ENCODE peak calls at places on chromosomes 13 and 19, in four cellular contexts. B is left lung, W is HCT116, G is progenitor cell of endocrine pancreas. A is an unnamed sample.

GRCh38 chr13:49530452-49530851 is 34.7 kb downstream of the PHF11 start:
- DNase-seq in G (no peak), B (no peak), W (no peak), A (no peak)

GRCh38 chr13:44516771-44517170 is 59.4 kb downstream of the TSC22D1 start:
- DNase-seq in G (no peak), B (no peak), W (peak), A (no peak)

GRCh38 chr13:85544756-85545155 is 254.5 kb downstream of the SLITRK6 start:
- DNase-seq in W (no peak), G (no peak), B (no peak), A (no peak)

GRCh38 chr19:1283207-1283916 is 2.3 kb upstream of the EFNA2 start:
- DNase-seq in G (no peak), B (no peak), W (no peak), A (no peak)

GRCh38 chr13:95275322-95276118 is 25.7 kb downstream of the ABCC4 start:
- DNase-seq in W (no peak), B (no peak), G (no peak), A (no peak)

GRCh38 chr19:858868-859843 is at the start of gene CFD:
- DNase-seq in W (no peak), G (no peak), B (peak), A (peak)

GRCh38 chr13:65555973-65556372 is 1674.2 kb downstream of the PCDH9 start:
- DNase-seq in B (no peak), W (no peak), G (no peak), A (no peak)

GRCh38 chr19:55549500-55550320 is 4.4 kb upstream of the SBK3 start:
- DNase-seq in W (peak), G (no peak), B (no peak), A (no peak)

GRCh38 chr19:38047048-38047435 is 140.0 kb downstream of the SIPA1L3 start:
- DNase-seq in B (no peak), W (no peak), G (no peak), A (no peak)

GRCh38 chr13:35092251-35092650 is 150.2 kb downstream of the NBEA start:
- DNase-seq in W (no peak), G (no peak), B (no peak), A (no peak)

GRCh38 chr13:62185631-62186256 is 770.1 kb upstream of the PCDH20 start:
- DNase-seq in G (no peak), B (no peak), W (no peak), A (no peak)

GRCh38 chr13:27250833-27251165 is 559 bp upstream of the RPL21 start:
- DNase-seq in G (no peak), W (no peak), B (no peak), A (no peak)

GRCh38 chr19:3194063-3194702 is 8.5 kb downstream of the NCLN start:
- DNase-seq in G (no peak), B (no peak), W (no peak), A (no peak)

GRCh38 chr13:91346848-91347211 is 657 bp upstream of the MIR17HG start:
- DNase-seq in B (peak), W (no peak), G (peak), A (no peak)

GRCh38 chr13:109100705-109101104 is 471.3 kb downstream of the MYO16 start:
- DNase-seq in W (no peak), B (no peak), G (no peak), A (no peak)

GRCh38 chr13:50129923-50130685 is 114.9 kb downstream of the KCNRG start:
- DNase-seq in G (no peak), W (no peak), B (no peak), A (peak)

GRCh38 chr19:29337029-29337428 is 124.1 kb upstream of the UQCRFS1 start:
- DNase-seq in G (no peak), B (no peak), W (no peak), A (no peak)

GRCh38 chr19:16338470-16339360 is 14.1 kb downstream of the KLF2 start:
- DNase-seq in G (no peak), W (peak), B (peak), A (peak)

GRCh38 chr13:74346960-74347359 is 212.8 kb upstream of the KLF12 start:
- DNase-seq in B (no peak), W (no peak), G (no peak), A (no peak)

GRCh38 chr13:96796234-96796633 is 198.0 kb downstream of the OXGR1 start:
- DNase-seq in G (no peak), B (no peak), W (no peak), A (no peak)
- TF ChIP-seq CTCF in G (peak), B (no peak), W (peak), A (no peak)

GRCh38 chr19:41638624-41639023 is 11.8 kb upstream of the CEACAM4 start:
- DNase-seq in B (no peak), W (no peak), G (no peak), A (peak)
- TF ChIP-seq CTCF in B (no peak), W (no peak), G (no peak), A (no peak)

DNA sequence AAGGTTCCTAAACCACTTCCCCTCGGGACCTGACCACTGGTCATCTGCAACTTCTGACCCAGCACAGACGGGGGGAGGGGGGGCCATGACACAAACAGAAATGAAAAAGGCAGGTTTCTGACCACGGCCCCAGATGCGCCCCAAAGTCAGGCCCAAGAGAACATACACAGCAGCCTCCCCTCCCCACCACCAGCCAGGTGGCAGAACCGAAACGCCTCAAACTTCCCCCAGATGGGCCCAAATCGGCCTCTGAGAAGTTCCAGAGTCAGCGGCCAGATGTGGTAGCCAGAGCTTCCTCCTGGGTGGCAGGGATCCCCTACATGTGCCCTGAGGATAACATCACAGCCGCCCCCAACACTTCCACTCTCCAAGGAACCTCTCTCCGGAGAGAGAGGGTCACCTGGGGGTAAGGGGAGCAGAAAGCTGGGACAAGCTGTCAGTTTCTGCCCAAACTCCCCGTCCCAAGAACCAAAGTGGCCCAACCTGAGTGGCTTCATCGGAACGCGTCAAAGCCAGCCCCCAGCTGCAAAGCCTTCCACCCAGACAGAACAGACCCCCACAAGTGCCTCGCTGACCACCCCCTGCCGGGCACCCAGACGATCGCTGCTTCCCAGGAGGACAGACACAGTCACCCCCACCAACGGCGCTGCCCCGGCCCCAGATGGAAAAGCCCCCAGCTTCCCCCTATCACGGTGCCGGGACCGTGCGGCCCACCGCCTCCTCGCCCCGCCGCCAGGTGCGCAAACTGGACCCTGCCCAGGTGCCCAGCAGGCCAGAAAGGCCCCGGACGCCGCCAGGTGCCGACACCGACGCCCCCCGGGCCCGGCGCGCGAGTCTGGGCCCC is 800 bp downstream of the ELL start:
- DNase-seq in G (no peak), B (peak), W (no peak), A (peak)
- TF ChIP-seq CTCF in G (peak), B (no peak), W (no peak), A (no peak)

DNA sequence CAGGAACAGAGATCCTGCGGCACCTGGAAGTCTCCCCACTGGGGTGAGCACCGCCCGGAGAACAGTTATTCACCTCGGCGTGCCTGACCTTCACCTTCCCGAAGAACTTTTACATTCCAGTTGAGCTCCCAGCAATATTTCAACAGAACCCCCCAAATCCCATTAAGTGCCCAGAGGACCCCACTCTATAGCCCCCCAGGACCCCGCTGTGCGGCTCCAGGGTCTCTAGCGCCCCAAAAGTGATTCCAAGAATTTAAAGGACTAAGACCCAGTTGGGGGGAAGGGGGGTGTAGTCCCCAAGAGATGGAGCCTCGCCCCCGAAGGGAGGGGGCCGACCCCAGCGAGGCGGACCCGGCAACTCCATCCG is 480 bp downstream of the GPR108 start:
- DNase-seq in B (no peak), G (no peak), W (no peak), A (no peak)
- TF ChIP-seq CTCF in B (no peak), G (peak), W (no peak), A (no peak)

DNA sequence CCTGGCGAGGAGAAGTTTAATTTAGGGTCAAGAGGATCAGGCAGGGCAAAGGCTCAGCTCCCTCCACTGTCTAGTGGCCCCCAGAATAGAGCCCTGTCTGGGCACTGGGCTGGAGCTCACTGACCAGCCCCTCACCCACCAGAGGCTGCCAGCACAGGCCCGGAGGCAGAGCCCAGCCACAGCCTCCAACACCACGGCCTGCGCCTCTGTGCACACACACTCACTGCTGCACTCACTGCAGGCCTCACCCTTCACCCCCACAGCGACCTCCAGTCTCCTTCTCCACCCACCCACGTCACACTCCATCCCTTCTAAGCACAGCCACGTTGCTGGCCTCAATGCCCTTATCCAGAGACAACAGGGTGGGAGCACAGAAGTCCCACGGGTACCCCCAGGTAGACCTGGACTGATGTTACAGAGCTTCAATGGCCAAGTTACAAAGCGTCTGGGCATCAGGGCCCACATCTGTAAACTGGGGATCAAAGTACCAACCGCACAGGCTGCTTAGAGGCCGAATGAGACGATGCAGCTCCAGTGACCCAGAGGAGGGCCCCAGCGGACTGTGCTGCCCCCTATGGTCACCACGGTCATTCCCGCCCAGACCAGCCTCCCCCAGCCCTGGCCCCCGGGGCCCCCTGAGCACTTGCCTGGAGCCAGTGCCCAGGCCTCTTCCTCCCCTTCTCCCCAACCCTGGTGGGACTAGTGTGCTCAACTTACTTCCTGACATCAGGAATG is 4.5 kb upstream of the PRKD2 start:
- DNase-seq in W (no peak), B (no peak), G (no peak), A (peak)
- TF ChIP-seq CTCF in W (peak), B (no peak), G (peak), A (no peak)

GRCh38 chr13:29545988-29546387 is 49.5 kb downstream of the SLC7A1 start:
- DNase-seq in W (no peak), G (no peak), B (no peak), A (no peak)

GRCh38 chr13:29540799-29541198 is 54.7 kb downstream of the SLC7A1 start:
- DNase-seq in B (no peak), G (no peak), W (no peak), A (no peak)

GRCh38 chr13:29541400-29541799 is 54.1 kb downstream of the SLC7A1 start:
- DNase-seq in W (no peak), G (no peak), B (no peak), A (no peak)

GRCh38 chr13:29546662-29547061 is 48.8 kb downstream of the SLC7A1 start:
- DNase-seq in G (no peak), B (no peak), W (no peak), A (no peak)

GRCh38 chr13:29543230-29544215 is 52.0 kb downstream of the SLC7A1 start:
- DNase-seq in B (no peak), W (no peak), G (no peak), A (no peak)
- TF ChIP-seq CTCF in B (no peak), W (no peak), G (no peak), A (no peak)

GRCh38 chr13:30734434-30734833 is 909 bp upstream of the ALOX5AP start:
- DNase-seq in B (no peak), W (no peak), G (no peak), A (no peak)

GRCh38 chr13:30736461-30736860 is 1.1 kb downstream of the ALOX5AP start:
- DNase-seq in B (no peak), G (no peak), W (no peak), A (no peak)

GRCh38 chr13:30736921-30737320 is 1.6 kb downstream of the ALOX5AP start:
- DNase-seq in B (no peak), G (no peak), W (no peak), A (no peak)

GRCh38 chr13:30737511-30738342 is 2.4 kb downstream of the ALOX5AP start:
- DNase-seq in W (no peak), G (no peak), B (peak), A (no peak)

GRCh38 chr13:30735025-30735967 is at the start of gene ALOX5AP:
- DNase-seq in B (peak), G (no peak), W (no peak), A (no peak)
- TF ChIP-seq CTCF in B (no peak), G (no peak), W (no peak), A (no peak)

A was measured in upper lobe of right lung.